ENCODE peak calls at places on chromosomes 7 and 10, in six cellular contexts. O is GM12878, Y is H1, R is GM12891, L is HepG2, J is K562. E is an unnamed sample.

GRCh38 chr7:15433154-15433553 is 128.7 kb downstream of the AGMO start:
- DNase-seq in O (no peak), Y (no peak), R (no peak), L (no peak), J (no peak), E (no peak)

GRCh38 chr7:11758627-11759111 is 73.3 kb downstream of the THSD7A start:
- DNase-seq in O (no peak), Y (no peak), R (no peak), L (no peak), J (no peak), E (no peak)

GRCh38 chr7:143395187-143396149 is 13.2 kb downstream of the EPHA1 start:
- DNase-seq in O (no peak), Y (no peak), R (no peak), L (peak; percentile 85), J (peak; percentile 64), E (no peak)

GRCh38 chr7:82078807-82079206 is 309.0 kb upstream of the HGF start:
- DNase-seq in O (no peak), Y (no peak), R (no peak), L (no peak), J (no peak), E (no peak)

GRCh38 chr10:42932116-42932515 is 144.8 kb upstream of the RET start:
- DNase-seq in O (no peak), Y (no peak), R (no peak), L (no peak), J (no peak), E (no peak)

GRCh38 chr7:128937647-128938523 is at the start of gene IRF5:
- DNase-seq in O (no peak), Y (no peak), R (no peak), L (no peak), J (no peak), E (peak; percentile 38)

GRCh38 chr7:16753932-16754571 is 497 bp downstream of the TSPAN13 start:
- DNase-seq in O (no peak), Y (peak; percentile 80), R (no peak), L (peak; percentile 8), J (peak; percentile 38), E (no peak)

GRCh38 chr7:131826960-131827359 is 270.5 kb upstream of the PODXL start:
- DNase-seq in O (no peak), Y (no peak), R (no peak), L (no peak), J (no peak), E (no peak)

GRCh38 chr10:93461807-93462178 is 20.3 kb downstream of the MYOF start:
- DNase-seq in O (no peak), Y (no peak), R (no peak), L (no peak), J (no peak), E (no peak)

GRCh38 chr7:154886591-154886990 is 116.3 kb downstream of the PAXIP1 start:
- DNase-seq in O (no peak), Y (no peak), R (no peak), L (no peak), J (no peak), E (no peak)

GRCh38 chr7:158375034-158375433 is 212.6 kb downstream of the PTPRN2 start:
- DNase-seq in O (no peak), Y (no peak), R (no peak), L (no peak), J (no peak), E (no peak)

GRCh38 chr7:140698477-140698876 is 2.0 kb downstream of the NDUFB2 start:
- DNase-seq in O (no peak), Y (no peak), R (no peak), L (no peak), J (no peak), E (no peak)

GRCh38 chr10:127044191-127044590 is 139.0 kb downstream of the DOCK1 start:
- DNase-seq in O (no peak), Y (no peak), R (no peak), L (no peak), J (no peak), E (no peak)

GRCh38 chr10:113030453-113030852 is 80.4 kb downstream of the TCF7L2 start:
- DNase-seq in O (no peak), Y (no peak), R (no peak), L (no peak), J (no peak), E (no peak)

GRCh38 chr10:128069351-128070051 is 56.7 kb downstream of the MKI67 start:
- DNase-seq in O (no peak), Y (peak; percentile 86), R (peak; percentile 63), L (peak; percentile 42), J (peak; percentile 60), E (peak; percentile 76)

GRCh38 chr7:23418046-23418445 is 52.2 kb downstream of the IGF2BP3 start:
- DNase-seq in O (no peak), Y (no peak), R (no peak), L (no peak), J (no peak), E (no peak)

GRCh38 chr7:149071641-149072437 is 18.7 kb downstream of the ZNF786 start:
- DNase-seq in O (no peak), Y (peak; percentile 91), R (no peak), L (no peak), J (peak; percentile 33), E (no peak)

GRCh38 chr10:81116990-81117389 is 579.3 kb downstream of the SH2D4B start:
- DNase-seq in O (no peak), Y (no peak), R (no peak), L (no peak), J (no peak), E (no peak)

GRCh38 chr10:78981970-78982281 is 86.8 kb upstream of the ZMIZ1 start:
- DNase-seq in O (no peak), Y (no peak), R (no peak), L (peak; percentile 46), J (no peak), E (no peak)

GRCh38 chr7:101816499-101817030 is 861 bp upstream of the CUX1 start:
- DNase-seq in O (no peak), Y (no peak), R (no peak), L (no peak), J (peak; percentile 76), E (no peak)

GRCh38 chr10:55629792-55630490 is 731.1 kb downstream of the ZWINT start:
- DNase-seq in O (no peak), Y (peak; percentile 50), R (no peak), L (peak; percentile 6), J (no peak), E (no peak)

GRCh38 chr10:110363572-110364411 is 59.1 kb upstream of the SMNDC1 start:
- DNase-seq in O (no peak), Y (no peak), R (no peak), L (no peak), J (no peak), E (no peak)

GRCh38 chr7:22082886-22083710 is 137.4 kb upstream of the CDCA7L start:
- DNase-seq in O (peak; percentile 35), Y (peak; percentile 100), R (peak; percentile 91), L (peak; percentile 38), J (peak; percentile 82), E (peak; percentile 75)

GRCh38 chr7:26990268-26990667 is 105.5 kb downstream of the HOXA1 start:
- DNase-seq in O (no peak), Y (no peak), R (no peak), L (no peak), J (no peak), E (no peak)

GRCh38 chr7:105787071-105787470 is 89.3 kb downstream of the ATXN7L1 start:
- DNase-seq in O (no peak), Y (no peak), R (no peak), L (no peak), J (no peak), E (no peak)

GRCh38 chr7:13990984-13991790 is 1.7 kb upstream of the ETV1 start:
- DNase-seq in O (peak; percentile 13), Y (peak; percentile 96), R (peak; percentile 18), L (peak; percentile 24), J (peak; percentile 90), E (no peak)

GRCh38 chr7:27576360-27576944 is 86.2 kb downstream of the HIBADH start:
- DNase-seq in O (no peak), Y (no peak), R (no peak), L (peak; percentile 21), J (peak; percentile 16), E (no peak)

GRCh38 chr7:151628846-151629604 is 109.3 kb upstream of the RHEB start:
- DNase-seq in O (no peak), Y (no peak), R (no peak), L (no peak), J (no peak), E (no peak)
- TF ChIP-seq TAF1 in O (no peak), Y (no peak), R (no peak), L (no peak), J (no peak), E (no peak)

DNA sequence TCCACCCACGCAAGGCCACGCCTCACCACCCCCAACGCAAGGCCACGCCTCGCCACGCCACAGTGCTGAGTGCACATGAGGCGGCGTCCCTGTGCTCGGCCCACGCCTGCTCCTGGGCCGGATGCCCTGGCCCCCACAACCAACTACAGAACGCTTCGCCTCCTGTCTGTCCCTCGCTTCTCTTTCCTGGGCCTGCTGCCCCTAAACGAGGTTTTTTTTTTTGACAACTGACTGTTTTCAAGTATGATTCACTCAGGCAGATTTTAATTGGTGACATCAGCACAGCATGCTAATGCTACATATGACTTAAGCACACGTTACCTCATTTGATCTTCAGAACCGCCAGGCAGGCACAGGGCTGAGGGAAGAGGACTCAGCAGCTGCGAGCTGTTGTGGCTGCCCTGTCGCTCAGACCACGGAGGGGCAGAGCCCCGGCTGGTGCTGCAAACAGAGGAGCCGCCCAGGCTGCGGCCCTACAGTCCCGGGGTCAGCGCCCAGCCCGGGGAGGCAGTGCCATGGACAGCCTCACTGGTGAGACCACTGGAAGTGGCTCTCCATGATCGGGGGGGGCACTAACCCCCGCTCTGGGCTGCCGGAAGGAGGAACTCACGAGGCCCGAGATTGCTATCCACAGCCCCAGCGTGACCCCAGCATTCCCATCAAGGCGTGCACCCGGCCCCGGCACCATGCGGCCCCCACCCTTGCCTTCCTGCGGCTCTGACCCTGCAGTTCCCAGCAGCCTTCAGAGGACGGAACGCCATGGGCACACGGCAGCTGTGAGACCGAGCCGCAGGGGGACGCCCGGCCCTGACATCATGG is 212.8 kb downstream of the MAD1L1 start:
- DNase-seq in O (no peak), Y (no peak), R (peak; percentile 80), L (no peak), J (peak; percentile 71), E (peak; percentile 60)
- TF ChIP-seq POLR2A in O (no peak), Y (no peak), R (no peak), L (no peak), J (peak; percentile 75), E (no peak)

GRCh38 chr7:137958593-137959431 is 43.1 kb downstream of the CREB3L2 start:
- DNase-seq in O (no peak), Y (no peak), R (no peak), L (no peak), J (no peak), E (no peak)
- TF ChIP-seq TAF1 in O (no peak), Y (no peak), R (no peak), L (no peak), J (no peak), E (no peak)

GRCh38 chr7:516606-517456 is 2.8 kb downstream of the PDGFA start:
- DNase-seq in O (no peak), Y (peak; percentile 62), R (no peak), L (peak; percentile 43), J (peak; percentile 51), E (no peak)

GRCh38 chr7:518630-519428 is 817 bp downstream of the PDGFA start:
- DNase-seq in O (no peak), Y (peak; percentile 74), R (no peak), L (no peak), J (peak; percentile 74), E (no peak)

GRCh38 chr7:519429-519973 is at the start of gene PDGFA:
- DNase-seq in O (no peak), Y (no peak), R (no peak), L (no peak), J (peak; percentile 64), E (no peak)

GRCh38 chr7:516216-516605 is 3.4 kb downstream of the PDGFA start:
- DNase-seq in O (no peak), Y (no peak), R (no peak), L (no peak), J (no peak), E (no peak)

GRCh38 chr7:517848-518629 is 1.6 kb downstream of the PDGFA start:
- DNase-seq in O (no peak), Y (peak; percentile 72), R (no peak), L (no peak), J (peak; percentile 37), E (no peak)
- TF ChIP-seq POLR2A in O (no peak), Y (no peak), R (no peak), L (no peak), J (no peak), E (no peak)